ENCODE peak calls at places on chromosomes 2 and 18, in eight cellular contexts. S, I, T, J, A, L, U and H are unnamed samples.

GRCh38 chr2:64699712-64700111 is 46.0 kb upstream of the SERTAD2 start:
- DNase-seq in S (no peak), I (peak), T (no peak), J (no peak), A (no peak), L (no peak), U (no peak), H (no peak)

GRCh38 chr2:62196278-62196901 is 475 bp downstream of the B3GNT2 start:
- DNase-seq in S (no peak), I (peak), T (no peak), J (peak), A (peak), L (peak), U (no peak), H (peak)

GRCh38 chr2:218991674-218992168 is 1.5 kb downstream of the CRYBA2 start:
- DNase-seq in S (no peak), I (no peak), T (no peak), J (no peak), A (no peak), L (peak), U (peak), H (peak)

GRCh38 chr2:479505-480161 is 191.7 kb upstream of the ALKAL2 start:
- DNase-seq in S (no peak), I (no peak), T (no peak), J (peak), A (no peak), L (no peak), U (no peak), H (no peak)

GRCh38 chr2:25373269-25373981 is 31.7 kb upstream of the DNMT3A start:
- DNase-seq in S (no peak), I (no peak), T (no peak), J (peak), A (no peak), L (no peak), U (no peak), H (peak)

GRCh38 chr2:39513641-39514094 is 76.6 kb upstream of the MAP4K3 start:
- DNase-seq in S (peak), I (peak), T (peak), J (peak), A (peak), L (peak), U (peak), H (peak)

GRCh38 chr18:61546598-61546997 is 213.4 kb downstream of the CDH20 start:
- DNase-seq in S (no peak), I (peak), T (no peak), J (no peak), A (no peak), L (no peak), U (peak), H (peak)

GRCh38 chr2:112692496-112692911 is 28.3 kb upstream of the NT5DC4 start:
- DNase-seq in S (peak), I (no peak), T (no peak), J (peak), A (peak), L (peak), U (peak), H (peak)

GRCh38 chr2:90069290-90069894 is 1377.9 kb downstream of the RPIA start:
- DNase-seq in S (peak), I (peak), T (no peak), J (peak), A (peak), L (peak), U (peak), H (no peak)

DNA sequence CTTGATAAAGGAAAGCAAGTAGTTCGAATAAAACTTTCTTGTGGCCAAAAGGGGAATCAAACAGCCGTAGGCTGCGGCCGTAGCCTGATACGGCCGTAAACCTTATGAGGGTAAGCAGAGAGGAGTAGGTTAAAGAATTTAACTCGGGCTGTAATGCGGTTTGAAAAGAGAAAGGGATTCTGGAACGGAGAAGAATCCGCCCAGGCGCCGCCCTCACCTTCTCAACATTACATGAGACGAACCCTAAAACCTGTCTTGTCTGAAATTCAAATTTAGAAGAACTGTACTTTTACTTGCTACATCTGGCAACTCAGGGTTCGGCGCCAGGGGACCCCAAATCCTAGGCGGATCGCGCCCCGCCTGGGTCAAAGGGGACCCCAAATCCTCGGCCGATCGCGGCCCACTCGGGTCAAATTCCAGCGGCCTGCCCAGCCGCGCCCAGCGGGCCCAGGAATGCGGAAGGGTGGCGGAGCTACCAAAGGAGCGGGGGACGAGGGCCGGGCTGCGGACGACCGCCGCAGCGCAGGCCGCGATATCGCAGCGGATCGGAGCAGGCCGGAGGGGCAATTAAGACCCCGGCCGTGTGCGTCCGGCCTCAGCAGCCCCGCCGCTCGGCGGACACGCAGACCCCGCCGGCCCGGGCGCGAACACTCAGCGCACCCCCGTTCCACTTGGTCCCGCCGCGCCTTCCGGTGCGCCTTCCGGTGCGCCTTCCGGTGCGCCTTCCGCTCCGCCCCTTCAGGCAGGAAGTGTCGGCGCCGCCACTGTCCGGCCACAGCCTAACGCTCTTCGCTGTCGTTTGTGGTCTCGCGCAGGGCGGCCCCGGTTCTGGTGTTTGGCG is at the start of gene MYL12B:
- DNase-seq in S (peak), I (peak), T (no peak), J (peak), A (peak), L (peak), U (peak), H (peak)
- TF ChIP-seq CTCF in S (no peak), I (no peak), T (no peak), J (no peak), A (no peak), L (peak), U (no peak), H (no peak)

GRCh38 chr2:212987492-212987891 is 163.9 kb downstream of the IKZF2 start:
- DNase-seq in S (no peak), I (no peak), T (no peak), J (no peak), A (no peak), L (no peak), U (peak), H (no peak)
- TF ChIP-seq CTCF in S (no peak), I (peak), T (no peak), J (no peak), A (no peak), L (no peak), U (peak), H (no peak)

GRCh38 chr2:134776836-134777235 is 58.0 kb upstream of the TMEM163 start:
- DNase-seq in S (no peak), I (no peak), T (no peak), J (no peak), A (no peak), L (no peak), U (no peak), H (no peak)

GRCh38 chr2:134774786-134775641 is 56.2 kb upstream of the TMEM163 start:
- DNase-seq in S (no peak), I (peak), T (no peak), J (peak), A (no peak), L (no peak), U (no peak), H (peak)

GRCh38 chr2:134780977-134781376 is 57.4 kb upstream of the ACMSD start:
- DNase-seq in S (no peak), I (no peak), T (no peak), J (no peak), A (no peak), L (no peak), U (no peak), H (no peak)

GRCh38 chr2:134777593-134777992 is 58.8 kb upstream of the TMEM163 start:
- DNase-seq in S (no peak), I (no peak), T (no peak), J (no peak), A (no peak), L (no peak), U (no peak), H (no peak)

DNA sequence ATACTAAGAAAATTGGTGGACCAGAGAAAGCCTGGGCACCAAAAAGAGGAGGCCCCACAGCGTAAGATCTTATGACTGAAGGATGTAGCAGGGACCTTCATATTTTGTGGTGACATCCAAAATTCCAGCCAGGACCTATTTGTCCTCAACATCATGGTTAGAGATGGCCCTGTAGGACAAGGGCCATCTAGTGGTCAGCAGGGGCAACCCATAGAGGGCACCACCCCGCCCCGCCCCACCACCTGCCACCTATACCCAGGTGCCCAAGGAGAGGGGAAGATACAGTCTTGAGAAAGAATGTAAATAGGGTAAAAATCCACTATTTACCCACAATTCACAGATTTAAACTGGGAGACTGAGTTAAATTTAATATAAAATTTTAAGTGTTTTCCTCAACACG is 59.6 kb upstream of the TMEM163 start:
- DNase-seq in S (no peak), I (no peak), T (no peak), J (no peak), A (peak), L (peak), U (no peak), H (peak)
- TF ChIP-seq CTCF in S (peak), I (peak), T (no peak), J (peak), A (peak), L (peak), U (peak), H (no peak)

GRCh38 chr2:217597681-217598080 is 405.1 kb downstream of the TNS1 start:
- DNase-seq in S (no peak), I (no peak), T (no peak), J (no peak), A (no peak), L (no peak), U (no peak), H (no peak)
- TF ChIP-seq CTCF in S (no peak), I (no peak), T (no peak), J (no peak), A (no peak), L (no peak), U (no peak), H (no peak)

GRCh38 chr2:127270663-127271062 is 23.3 kb downstream of the ERCC3 start:
- DNase-seq in S (no peak), I (no peak), T (no peak), J (peak), A (no peak), L (no peak), U (no peak), H (no peak)
- TF ChIP-seq CTCF in S (no peak), I (peak), T (no peak), J (peak), A (no peak), L (no peak), U (no peak), H (no peak)

DNA sequence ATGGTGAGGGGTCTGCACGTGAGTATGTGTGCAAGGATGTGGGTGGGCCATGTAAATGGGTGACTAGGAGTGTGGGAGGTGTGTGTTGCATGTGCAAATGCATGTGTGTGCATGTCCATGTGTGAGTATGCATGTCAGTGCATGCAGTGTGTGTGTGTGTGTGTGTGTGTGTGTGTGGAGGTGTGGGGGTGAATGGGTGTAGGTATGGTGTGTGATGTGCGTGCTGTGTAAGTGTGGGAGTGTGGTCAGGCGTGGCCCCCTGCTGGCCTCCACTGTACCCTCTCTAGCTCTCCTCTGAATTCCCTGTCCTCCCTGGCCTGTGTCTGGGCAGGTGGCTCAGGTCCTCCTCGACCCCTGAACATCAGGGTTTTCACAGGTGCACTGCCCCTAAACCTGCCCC is 230.3 kb downstream of the CELF4 start:
- DNase-seq in S (no peak), I (no peak), T (no peak), J (peak), A (no peak), L (peak), U (peak), H (peak)
- TF ChIP-seq CTCF in S (no peak), I (no peak), T (no peak), J (peak), A (peak), L (peak), U (no peak), H (no peak)

DNA sequence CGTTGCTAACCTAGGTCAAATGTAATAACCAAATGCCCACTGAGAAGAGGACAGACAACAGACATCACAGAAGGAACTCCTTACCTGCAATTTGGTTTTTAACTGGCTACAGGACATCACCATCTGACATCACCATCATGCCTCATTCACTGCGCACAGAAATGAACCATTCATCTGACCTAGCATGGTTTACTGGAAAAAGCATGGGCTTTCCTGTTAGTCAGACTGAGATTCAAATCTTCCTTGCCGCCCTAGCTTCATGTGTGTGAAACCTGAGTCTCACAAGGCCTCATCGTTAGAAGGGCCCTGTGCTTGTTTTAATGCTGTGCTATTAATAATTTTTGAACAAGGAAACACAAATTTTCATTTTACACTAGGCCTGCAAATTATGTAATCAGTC is 1.1 kb upstream of the HIBCH start:
- DNase-seq in S (peak), I (no peak), T (no peak), J (no peak), A (no peak), L (no peak), U (no peak), H (no peak)
- TF ChIP-seq CTCF in S (no peak), I (no peak), T (no peak), J (no peak), A (no peak), L (no peak), U (no peak), H (no peak)

GRCh38 chr2:208101716-208102631 is 22.4 kb downstream of the CRYGD start:
- DNase-seq in S (no peak), I (peak), T (no peak), J (peak), A (no peak), L (no peak), U (peak), H (peak)
- TF ChIP-seq CTCF in S (no peak), I (peak), T (no peak), J (no peak), A (peak), L (peak), U (peak), H (peak)

GRCh38 chr2:151269798-151270568 is 8.3 kb upstream of the RBM43 start:
- DNase-seq in S (no peak), I (no peak), T (no peak), J (no peak), A (no peak), L (no peak), U (no peak), H (peak)
- TF ChIP-seq CTCF in S (no peak), I (no peak), T (no peak), J (no peak), A (no peak), L (no peak), U (no peak), H (no peak)